ENCODE peak calls at places on chromosomes 1 and 21, in seven cellular contexts. One of them, this sample, is unnamed.

GRCh38 chr1:28893403-28894102 is 20.8 kb upstream of the EPB41 start:
- DNase-seq in mucosa of gallbladder: no peak
- DNase-seq in CD8-positive, alpha-beta T cell: no peak
- DNase-seq in RPMI8226: no peak
- DNase-seq in nephron progenitor cell: peak
- DNase-seq in endothelial cell: no peak
- DNase-seq in myocyte: peak
- DNase-seq in this sample: no peak

GRCh38 chr1:179493323-179493722 is 82.4 kb downstream of the NPHS2 start:
- DNase-seq in mucosa of gallbladder: no peak
- DNase-seq in nephron progenitor cell: no peak
- DNase-seq in endothelial cell: no peak
- DNase-seq in myocyte: no peak
- DNase-seq in CD8-positive, alpha-beta T cell: no peak
- DNase-seq in RPMI8226: no peak
- DNase-seq in this sample: no peak

GRCh38 chr1:25534389-25534788 is 9.0 kb upstream of the LDLRAP1 start:
- DNase-seq in nephron progenitor cell: no peak
- DNase-seq in myocyte: peak
- DNase-seq in CD8-positive, alpha-beta T cell: no peak
- DNase-seq in mucosa of gallbladder: no peak
- DNase-seq in endothelial cell: no peak
- DNase-seq in RPMI8226: peak
- DNase-seq in this sample: no peak

GRCh38 chr1:47537268-47537667 is 99.4 kb downstream of the FOXD2 start:
- DNase-seq in RPMI8226: no peak
- DNase-seq in endothelial cell: no peak
- DNase-seq in myocyte: no peak
- DNase-seq in CD8-positive, alpha-beta T cell: no peak
- DNase-seq in mucosa of gallbladder: no peak
- DNase-seq in nephron progenitor cell: no peak
- DNase-seq in this sample: no peak

GRCh38 chr1:80640978-80641377 is 1159.8 kb upstream of the ADGRL2 start:
- DNase-seq in CD8-positive, alpha-beta T cell: no peak
- DNase-seq in mucosa of gallbladder: no peak
- DNase-seq in RPMI8226: no peak
- DNase-seq in myocyte: no peak
- DNase-seq in nephron progenitor cell: no peak
- DNase-seq in endothelial cell: no peak
- DNase-seq in this sample: no peak

GRCh38 chr1:66275601-66276023 is 258.3 kb upstream of the SGIP1 start:
- DNase-seq in CD8-positive, alpha-beta T cell: no peak
- DNase-seq in myocyte: no peak
- DNase-seq in RPMI8226: no peak
- DNase-seq in endothelial cell: no peak
- DNase-seq in nephron progenitor cell: no peak
- DNase-seq in mucosa of gallbladder: no peak
- DNase-seq in this sample: peak

GRCh38 chr1:200731654-200732332 is 6.9 kb upstream of the CAMSAP2 start:
- DNase-seq in myocyte: no peak
- DNase-seq in mucosa of gallbladder: no peak
- DNase-seq in RPMI8226: no peak
- DNase-seq in nephron progenitor cell: no peak
- DNase-seq in CD8-positive, alpha-beta T cell: no peak
- DNase-seq in endothelial cell: no peak
- DNase-seq in this sample: no peak

GRCh38 chr1:99850458-99850974 is 355 bp downstream of the AGL start:
- DNase-seq in mucosa of gallbladder: no peak
- DNase-seq in nephron progenitor cell: no peak
- DNase-seq in myocyte: no peak
- DNase-seq in CD8-positive, alpha-beta T cell: no peak
- DNase-seq in endothelial cell: no peak
- DNase-seq in RPMI8226: no peak
- DNase-seq in this sample: peak

GRCh38 chr1:116076831-116077230 is 34.4 kb upstream of the MAB21L3 start:
- DNase-seq in nephron progenitor cell: no peak
- DNase-seq in CD8-positive, alpha-beta T cell: no peak
- DNase-seq in endothelial cell: no peak
- DNase-seq in myocyte: no peak
- DNase-seq in RPMI8226: no peak
- DNase-seq in mucosa of gallbladder: no peak
- DNase-seq in this sample: no peak

GRCh38 chr1:108692724-108693655 is 880 bp downstream of the PRPF38B start:
- DNase-seq in mucosa of gallbladder: peak
- DNase-seq in endothelial cell: peak
- DNase-seq in RPMI8226: peak
- DNase-seq in myocyte: no peak
- DNase-seq in CD8-positive, alpha-beta T cell: peak
- DNase-seq in nephron progenitor cell: peak
- DNase-seq in this sample: no peak

GRCh38 chr1:84668185-84668584 is 22.1 kb downstream of the SSX2IP start:
- DNase-seq in myocyte: peak
- DNase-seq in nephron progenitor cell: no peak
- DNase-seq in endothelial cell: no peak
- DNase-seq in CD8-positive, alpha-beta T cell: no peak
- DNase-seq in mucosa of gallbladder: no peak
- DNase-seq in RPMI8226: no peak
- DNase-seq in this sample: no peak

GRCh38 chr21:38167345-38167744 is 89.4 kb upstream of the KCNJ15 start:
- DNase-seq in mucosa of gallbladder: no peak
- DNase-seq in CD8-positive, alpha-beta T cell: no peak
- DNase-seq in myocyte: no peak
- DNase-seq in nephron progenitor cell: no peak
- DNase-seq in RPMI8226: no peak
- DNase-seq in endothelial cell: no peak
- DNase-seq in this sample: no peak

GRCh38 chr1:2449636-2450454 is 26.2 kb upstream of the PLCH2 start:
- DNase-seq in mucosa of gallbladder: no peak
- DNase-seq in myocyte: peak
- DNase-seq in endothelial cell: no peak
- DNase-seq in RPMI8226: no peak
- DNase-seq in CD8-positive, alpha-beta T cell: no peak
- DNase-seq in nephron progenitor cell: no peak
- DNase-seq in this sample: no peak

GRCh38 chr1:26213335-26213905 is 20.6 kb upstream of the CEP85 start:
- DNase-seq in myocyte: no peak
- DNase-seq in mucosa of gallbladder: no peak
- DNase-seq in RPMI8226: no peak
- DNase-seq in CD8-positive, alpha-beta T cell: no peak
- DNase-seq in endothelial cell: no peak
- DNase-seq in nephron progenitor cell: no peak
- DNase-seq in this sample: no peak

GRCh38 chr1:107138767-107139445 is 1.9 kb upstream of the NTNG1 start:
- DNase-seq in RPMI8226: no peak
- DNase-seq in nephron progenitor cell: no peak
- DNase-seq in CD8-positive, alpha-beta T cell: no peak
- DNase-seq in mucosa of gallbladder: no peak
- DNase-seq in myocyte: no peak
- DNase-seq in endothelial cell: no peak
- DNase-seq in this sample: no peak

GRCh38 chr1:157325220-157325619 is 187.0 kb upstream of the ETV3 start:
- DNase-seq in RPMI8226: no peak
- DNase-seq in endothelial cell: no peak
- DNase-seq in nephron progenitor cell: no peak
- DNase-seq in CD8-positive, alpha-beta T cell: no peak
- DNase-seq in mucosa of gallbladder: no peak
- DNase-seq in myocyte: no peak
- DNase-seq in this sample: no peak

GRCh38 chr1:86704972-86705632 is 726 bp downstream of the SH3GLB1 start:
- DNase-seq in RPMI8226: peak
- DNase-seq in CD8-positive, alpha-beta T cell: peak
- DNase-seq in endothelial cell: peak
- DNase-seq in mucosa of gallbladder: peak
- DNase-seq in nephron progenitor cell: peak
- DNase-seq in myocyte: peak
- DNase-seq in this sample: peak

GRCh38 chr1:245155186-245156040 is 628 bp downstream of the KIF26B start:
- DNase-seq in nephron progenitor cell: peak
- DNase-seq in myocyte: no peak
- DNase-seq in endothelial cell: peak
- DNase-seq in mucosa of gallbladder: no peak
- DNase-seq in RPMI8226: no peak
- DNase-seq in CD8-positive, alpha-beta T cell: peak
- DNase-seq in this sample: no peak

GRCh38 chr1:68979891-68980290 is 483.0 kb upstream of the DEPDC1 start:
- DNase-seq in endothelial cell: no peak
- DNase-seq in nephron progenitor cell: no peak
- DNase-seq in myocyte: no peak
- DNase-seq in mucosa of gallbladder: no peak
- DNase-seq in CD8-positive, alpha-beta T cell: no peak
- DNase-seq in RPMI8226: no peak
- DNase-seq in this sample: no peak

GRCh38 chr1:242523968-242524570 is 428 bp downstream of the PLD5 start:
- DNase-seq in myocyte: peak
- DNase-seq in CD8-positive, alpha-beta T cell: no peak
- DNase-seq in RPMI8226: no peak
- DNase-seq in mucosa of gallbladder: no peak
- DNase-seq in endothelial cell: peak
- DNase-seq in nephron progenitor cell: peak
- DNase-seq in this sample: peak

GRCh38 chr1:87333692-87334347 is 5.1 kb downstream of the LMO4 start:
- DNase-seq in RPMI8226: no peak
- DNase-seq in myocyte: no peak
- DNase-seq in CD8-positive, alpha-beta T cell: no peak
- DNase-seq in nephron progenitor cell: no peak
- DNase-seq in endothelial cell: no peak
- DNase-seq in mucosa of gallbladder: no peak
- DNase-seq in this sample: no peak

GRCh38 chr1:61642475-61643232 is 82.3 kb downstream of the TM2D1 start:
- DNase-seq in endothelial cell: no peak
- DNase-seq in RPMI8226: no peak
- DNase-seq in myocyte: no peak
- DNase-seq in mucosa of gallbladder: no peak
- DNase-seq in CD8-positive, alpha-beta T cell: no peak
- DNase-seq in nephron progenitor cell: no peak
- DNase-seq in this sample: no peak

GRCh38 chr1:189500777-189501176 is 976.9 kb downstream of the BRINP3 start:
- DNase-seq in RPMI8226: no peak
- DNase-seq in CD8-positive, alpha-beta T cell: no peak
- DNase-seq in mucosa of gallbladder: no peak
- DNase-seq in endothelial cell: no peak
- DNase-seq in nephron progenitor cell: no peak
- DNase-seq in myocyte: no peak
- DNase-seq in this sample: no peak

GRCh38 chr21:41195311-41195710 is 27.4 kb downstream of the BACE2 start:
- DNase-seq in endothelial cell: no peak
- DNase-seq in CD8-positive, alpha-beta T cell: no peak
- DNase-seq in mucosa of gallbladder: no peak
- DNase-seq in nephron progenitor cell: no peak
- DNase-seq in RPMI8226: no peak
- DNase-seq in myocyte: no peak
- DNase-seq in this sample: no peak

GRCh38 chr1:5751833-5752714 is 240.2 kb downstream of the NPHP4 start:
- DNase-seq in CD8-positive, alpha-beta T cell: no peak
- DNase-seq in myocyte: no peak
- DNase-seq in endothelial cell: no peak
- DNase-seq in RPMI8226: no peak
- DNase-seq in nephron progenitor cell: no peak
- DNase-seq in mucosa of gallbladder: no peak
- DNase-seq in this sample: no peak

GRCh38 chr1:217626321-217626720 is 4.6 kb downstream of the GPATCH2 start:
- DNase-seq in endothelial cell: no peak
- DNase-seq in CD8-positive, alpha-beta T cell: no peak
- DNase-seq in RPMI8226: no peak
- DNase-seq in myocyte: no peak
- DNase-seq in mucosa of gallbladder: no peak
- DNase-seq in nephron progenitor cell: no peak
- DNase-seq in this sample: no peak

GRCh38 chr21:43598416-43599120 is 60.7 kb downstream of the HSF2BP start:
- DNase-seq in nephron progenitor cell: no peak
- DNase-seq in RPMI8226: no peak
- DNase-seq in CD8-positive, alpha-beta T cell: no peak
- DNase-seq in myocyte: no peak
- DNase-seq in mucosa of gallbladder: no peak
- DNase-seq in endothelial cell: no peak
- DNase-seq in this sample: no peak

GRCh38 chr1:19374926-19375325 is 62.8 kb downstream of the SLC66A1 start:
- DNase-seq in mucosa of gallbladder: no peak
- DNase-seq in endothelial cell: no peak
- DNase-seq in RPMI8226: no peak
- DNase-seq in myocyte: peak
- DNase-seq in CD8-positive, alpha-beta T cell: no peak
- DNase-seq in nephron progenitor cell: no peak
- DNase-seq in this sample: no peak

GRCh38 chr1:156502749-156503671 is 2.4 kb upstream of the MEF2D start:
- DNase-seq in nephron progenitor cell: no peak
- DNase-seq in CD8-positive, alpha-beta T cell: no peak
- DNase-seq in myocyte: peak
- DNase-seq in endothelial cell: no peak
- DNase-seq in mucosa of gallbladder: peak
- DNase-seq in RPMI8226: no peak
- DNase-seq in this sample: peak

GRCh38 chr1:61273861-61274260 is 191.5 kb downstream of the NFIA start:
- DNase-seq in CD8-positive, alpha-beta T cell: no peak
- DNase-seq in endothelial cell: no peak
- DNase-seq in mucosa of gallbladder: no peak
- DNase-seq in nephron progenitor cell: no peak
- DNase-seq in myocyte: no peak
- DNase-seq in RPMI8226: no peak
- DNase-seq in this sample: no peak

GRCh38 chr1:50450861-50451653 is 27.8 kb upstream of the DMRTA2 start:
- DNase-seq in nephron progenitor cell: no peak
- DNase-seq in RPMI8226: no peak
- DNase-seq in mucosa of gallbladder: no peak
- DNase-seq in CD8-positive, alpha-beta T cell: no peak
- DNase-seq in myocyte: no peak
- DNase-seq in endothelial cell: no peak
- DNase-seq in this sample: no peak

GRCh38 chr1:235124665-235125064 is 4.0 kb downstream of the TOMM20 start:
- DNase-seq in RPMI8226: no peak
- DNase-seq in myocyte: no peak
- DNase-seq in CD8-positive, alpha-beta T cell: no peak
- DNase-seq in mucosa of gallbladder: no peak
- DNase-seq in endothelial cell: no peak
- DNase-seq in nephron progenitor cell: no peak
- DNase-seq in this sample: no peak

GRCh38 chr1:155977607-155978324 is 581 bp downstream of the ARHGEF2 start:
- DNase-seq in RPMI8226: peak
- DNase-seq in mucosa of gallbladder: no peak
- DNase-seq in myocyte: peak
- DNase-seq in endothelial cell: peak
- DNase-seq in nephron progenitor cell: peak
- DNase-seq in CD8-positive, alpha-beta T cell: peak
- DNase-seq in this sample: no peak

GRCh38 chr1:86394416-86394815 is 1.7 kb downstream of the ODF2L start:
- DNase-seq in CD8-positive, alpha-beta T cell: no peak
- DNase-seq in nephron progenitor cell: no peak
- DNase-seq in RPMI8226: no peak
- DNase-seq in myocyte: no peak
- DNase-seq in endothelial cell: no peak
- DNase-seq in mucosa of gallbladder: no peak
- DNase-seq in this sample: no peak

GRCh38 chr1:97006044-97006676 is 284.6 kb downstream of the PTBP2 start:
- DNase-seq in nephron progenitor cell: no peak
- DNase-seq in myocyte: peak
- DNase-seq in mucosa of gallbladder: no peak
- DNase-seq in endothelial cell: no peak
- DNase-seq in CD8-positive, alpha-beta T cell: no peak
- DNase-seq in RPMI8226: no peak
- DNase-seq in this sample: no peak

GRCh38 chr1:39788758-39789570 is at the start of gene BMP8B:
- DNase-seq in CD8-positive, alpha-beta T cell: peak
- DNase-seq in endothelial cell: peak
- DNase-seq in myocyte: peak
- DNase-seq in mucosa of gallbladder: peak
- DNase-seq in RPMI8226: peak
- DNase-seq in nephron progenitor cell: peak
- DNase-seq in this sample: peak

GRCh38 chr1:2570261-2570794 is 14.2 kb downstream of the TNFRSF14 start:
- DNase-seq in mucosa of gallbladder: no peak
- DNase-seq in myocyte: no peak
- DNase-seq in endothelial cell: no peak
- DNase-seq in CD8-positive, alpha-beta T cell: no peak
- DNase-seq in RPMI8226: no peak
- DNase-seq in nephron progenitor cell: no peak
- DNase-seq in this sample: no peak

GRCh38 chr1:229164836-229165285 is 106.0 kb upstream of the RAB4A start:
- DNase-seq in RPMI8226: no peak
- DNase-seq in myocyte: peak
- DNase-seq in CD8-positive, alpha-beta T cell: no peak
- DNase-seq in endothelial cell: no peak
- DNase-seq in nephron progenitor cell: no peak
- DNase-seq in mucosa of gallbladder: peak
- DNase-seq in this sample: no peak